ENCODE peak calls at places on chromosome 12, in four cellular contexts. V, L, M and N are unnamed samples.

GRCh38 chr12:95877622-95878021 is 18.9 kb downstream of the SNRPF start:
- DNase-seq in L (no peak), M (no peak), V (no peak), N (no peak)

GRCh38 chr12:38601970-38602369 is 285.4 kb downstream of the ALG10B start:
- DNase-seq in L (no peak), V (no peak), M (no peak), N (no peak)

GRCh38 chr12:25591132-25591531 is 38.0 kb upstream of the LMNTD1 start:
- DNase-seq in M (no peak), V (no peak), L (no peak), N (no peak)

GRCh38 chr12:44405267-44405666 is 470.8 kb downstream of the NELL2 start:
- DNase-seq in L (no peak), V (no peak), M (no peak), N (no peak)

GRCh38 chr12:64236549-64236948 is 14.5 kb upstream of the KICS2 start:
- DNase-seq in V (no peak), L (no peak), M (no peak), N (no peak)

GRCh38 chr12:19759229-19759628 is 319.9 kb downstream of the AEBP2 start:
- DNase-seq in M (no peak), V (no peak), L (no peak), N (no peak)

GRCh38 chr12:57462307-57463253 is 3.0 kb downstream of the GLI1 start:
- DNase-seq in V (peak), L (peak), M (peak), N (peak)

GRCh38 chr12:52126050-52126604 is 46.6 kb downstream of the SMIM41 start:
- DNase-seq in M (no peak), V (no peak), L (no peak), N (peak)

DNA sequence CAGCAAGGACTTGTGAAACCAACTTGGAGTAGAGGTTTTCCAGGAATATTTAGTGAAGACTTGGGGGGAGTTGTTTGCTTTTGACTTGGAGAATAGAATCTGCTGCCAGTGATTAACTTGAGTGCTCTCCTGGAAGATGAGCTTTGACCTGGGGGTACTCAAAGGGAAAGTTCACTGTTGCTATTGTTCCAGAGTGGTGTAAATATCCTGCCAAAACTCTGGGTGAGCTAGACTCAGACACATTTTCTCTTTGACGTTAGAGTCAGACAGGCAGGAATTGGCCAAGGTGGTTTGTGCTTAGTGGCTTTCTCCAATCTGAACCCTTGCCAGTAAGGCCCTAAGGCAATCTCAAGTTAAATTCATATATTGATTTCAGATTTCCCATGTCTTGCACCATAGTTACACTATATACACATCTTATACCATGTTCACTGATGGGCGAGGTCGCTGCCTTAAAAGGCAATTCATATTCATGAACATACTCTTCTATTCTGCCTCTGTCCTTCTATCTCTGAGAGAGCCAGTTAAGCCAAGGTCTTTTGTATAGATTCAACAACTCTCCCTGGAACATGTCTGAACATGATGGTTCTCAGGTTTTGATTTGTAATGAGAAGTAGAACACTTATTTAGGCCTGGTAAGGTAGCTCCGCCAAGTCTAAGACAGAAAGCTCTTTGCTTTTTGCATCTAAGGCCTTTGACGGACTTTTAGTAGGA is 204.6 kb upstream of the SLC38A2 start:
- DNase-seq in V (no peak), L (peak), M (no peak), N (no peak)
- TF ChIP-seq TARDBP in V (no peak), L (peak), M (no peak), N (no peak)

GRCh38 chr12:29103539-29103974 is 45.5 kb upstream of the FAR2 start:
- DNase-seq in M (peak), V (no peak), L (no peak), N (no peak)
- TF ChIP-seq TARDBP in M (no peak), V (no peak), L (no peak), N (no peak)

GRCh38 chr12:68175566-68176033 is 16.1 kb upstream of the IFNG start:
- DNase-seq in L (no peak), M (peak), V (no peak), N (no peak)
- TF ChIP-seq TARDBP in L (no peak), M (no peak), V (no peak), N (no peak)

DNA sequence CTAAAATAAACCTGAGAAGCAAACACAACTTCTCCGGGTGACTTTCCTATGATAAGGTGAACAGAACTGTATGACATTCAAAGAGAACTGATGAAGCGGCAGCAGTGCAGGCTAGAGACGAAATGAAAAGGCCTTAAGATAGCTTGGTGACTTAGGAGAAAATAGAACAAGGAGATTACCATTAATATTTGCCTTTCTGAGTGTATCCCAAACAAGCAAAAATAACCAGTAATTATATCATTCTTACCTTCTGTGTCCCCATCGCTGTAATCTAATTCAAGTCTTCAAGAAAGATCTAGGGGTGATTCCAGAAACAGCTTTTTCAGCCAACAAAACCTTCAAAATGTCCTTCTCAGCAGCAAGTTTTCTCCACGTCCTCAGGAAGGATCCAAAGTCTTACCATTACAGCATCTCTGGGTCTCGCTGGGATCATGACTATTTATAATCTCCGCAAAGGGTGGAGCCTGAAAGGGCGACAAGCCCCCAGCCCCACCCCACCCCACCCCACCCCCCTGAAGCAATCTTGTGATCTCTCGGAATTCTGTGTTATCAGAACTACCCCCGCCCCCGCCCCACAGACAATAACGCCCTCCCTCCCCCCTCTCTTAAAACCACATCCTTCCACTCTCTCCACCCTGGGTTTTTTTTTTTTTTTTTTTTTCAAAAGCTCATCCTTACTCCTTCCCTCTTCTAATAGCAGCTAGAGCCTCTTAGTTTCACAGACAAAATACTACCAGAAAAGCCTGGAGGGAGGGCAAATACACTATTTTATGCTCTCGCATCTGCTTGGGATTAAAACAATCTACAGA is at the start of gene SLC2A3:
- DNase-seq in M (peak), V (peak), L (peak), N (peak)
- TF ChIP-seq TARDBP in M (no peak), V (no peak), L (no peak), N (no peak)

GRCh38 chr12:127579446-127579845 is 687.5 kb upstream of the TMEM132C start:
- DNase-seq in V (no peak), L (no peak), M (no peak), N (no peak)
- TF ChIP-seq TARDBP in V (no peak), L (no peak), M (no peak), N (no peak)

GRCh38 chr12:107310621-107311020 is 217.3 kb upstream of the CRY1 start:
- DNase-seq in L (no peak), V (no peak), M (no peak), N (no peak)
- TF ChIP-seq TARDBP in L (no peak), V (no peak), M (no peak), N (no peak)

GRCh38 chr12:88955541-88955940 is 375.3 kb upstream of the KITLG start:
- DNase-seq in V (no peak), M (no peak), L (no peak), N (no peak)

GRCh38 chr12:88951860-88952483 is 371.7 kb upstream of the KITLG start:
- DNase-seq in M (no peak), V (no peak), L (no peak), N (no peak)

GRCh38 chr12:88953029-88953586 is 372.8 kb upstream of the KITLG start:
- DNase-seq in L (no peak), V (no peak), M (no peak), N (no peak)

GRCh38 chr12:88951177-88951576 is 370.9 kb upstream of the KITLG start:
- DNase-seq in V (no peak), L (no peak), M (no peak), N (no peak)

DNA sequence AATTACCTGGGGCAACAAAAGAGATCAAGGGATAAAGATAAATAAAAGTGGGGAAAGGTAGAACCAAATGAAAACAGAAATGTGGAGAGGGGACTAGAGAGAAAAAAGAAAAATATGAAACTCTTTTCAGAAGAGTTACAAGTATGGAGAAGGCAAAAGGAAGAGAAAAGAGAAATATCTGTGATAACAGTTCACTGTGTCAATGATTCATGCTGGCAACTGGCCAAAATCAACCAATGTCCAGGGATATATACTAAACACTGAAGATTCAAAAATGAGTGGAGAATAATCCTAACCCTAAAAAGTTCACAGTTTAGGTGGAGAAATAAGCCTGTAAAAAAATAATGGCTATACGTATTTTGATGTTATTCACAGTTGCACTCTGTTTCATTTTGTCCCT is 372.3 kb upstream of the KITLG start:
- DNase-seq in L (peak), V (no peak), M (no peak), N (no peak)
- TF ChIP-seq TARDBP in L (no peak), V (no peak), M (no peak), N (no peak)

GRCh38 chr12:130473266-130473665 is 135.6 kb downstream of the PIWIL1 start:
- DNase-seq in V (no peak), M (no peak), L (no peak), N (no peak)
- TF ChIP-seq TARDBP in V (no peak), M (no peak), L (no peak), N (no peak)

GRCh38 chr12:88529531-88530488 is 50.5 kb downstream of the KITLG start:
- DNase-seq in V (no peak), L (no peak), M (no peak), N (no peak)
- TF ChIP-seq TARDBP in V (no peak), L (no peak), M (no peak), N (no peak)